ENCODE peak calls at places on chromosomes 7 and 10, in six cellular contexts. L is right lobe of liver, K is HFF-Myc, E is lower leg skin, T is heart right ventricle, C is occipital lobe. S is an unnamed sample.

GRCh38 chr10:112359606-112360307 is 14.2 kb upstream of the ACSL5 start:
- DNase-seq in L (no peak), K (no peak), E (no peak), T (no peak), C (no peak), S (no peak)

GRCh38 chr7:55255501-55256445 is 109.4 kb upstream of the LANCL2 start:
- DNase-seq in L (peak; percentile 80), K (no peak), E (peak; percentile 82), T (peak; percentile 85), C (peak; percentile 74), S (peak; percentile 83)

GRCh38 chr7:105387621-105388372 is 924 bp downstream of the SRPK2 start:
- DNase-seq in L (peak; percentile 66), K (no peak), E (peak; percentile 29), T (peak; percentile 63), C (peak; percentile 18), S (peak; percentile 27)

GRCh38 chr10:1369197-1369596 is 313.0 kb downstream of the WDR37 start:
- DNase-seq in L (no peak), K (no peak), E (no peak), T (no peak), C (no peak), S (no peak)

GRCh38 chr7:126803990-126804389 is 448.8 kb downstream of the GRM8 start:
- DNase-seq in L (no peak), K (no peak), E (no peak), T (no peak), C (no peak), S (no peak)

GRCh38 chr10:123140164-123140982 is 4.6 kb downstream of the HMX3 start:
- DNase-seq in L (no peak), K (no peak), E (no peak), T (no peak), C (no peak), S (no peak)

GRCh38 chr7:34748244-34749039 is 90.4 kb downstream of the NPSR1 start:
- DNase-seq in L (peak; percentile 90), K (peak; percentile 79), E (peak; percentile 20), T (peak; percentile 68), C (peak; percentile 5), S (no peak)

GRCh38 chr7:26284995-26285632 is 6.5 kb upstream of the SNX10 start:
- DNase-seq in L (no peak), K (no peak), E (no peak), T (no peak), C (no peak), S (no peak)

S was measured in tibial nerve.